ENCODE peak calls at places on chromosome 15, in nine cellular contexts. K is CD4-positive, alpha-beta memory T cell; I is CD8-positive, alpha-beta T cell; H is right lobe of liver; E is neuronal stem cell; P is IMR-90; Q is mesenchymal stem cell; R is SJSA1; U is tibial artery. X is an unnamed sample.
A peak's percentile ranks its signal among the peaks of the same experiment; 100 is the strongest.

GRCh38 chr15:77710637-77711036 is 77.9 kb upstream of the LINGO1 start:
- DNase-seq in Q (no peak), E (no peak), P (no peak), K (no peak), U (no peak), H (no peak), I (no peak), R (no peak), X (no peak)

GRCh38 chr15:48643776-48644497 is 1.6 kb downstream of the FBN1 start:
- DNase-seq in E (no peak), R (peak; percentile 51), I (no peak), H (no peak), K (no peak), P (no peak), Q (peak; percentile 46), U (no peak), X (no peak)

GRCh38 chr15:44188810-44189209 is 6.3 kb downstream of the FRMD5 start:
- DNase-seq in Q (no peak), U (no peak), K (no peak), R (no peak), P (no peak), H (no peak), E (no peak), I (no peak), X (no peak)

GRCh38 chr15:48221261-48221660 is 15.2 kb downstream of the SLC12A1 start:
- DNase-seq in U (no peak), I (no peak), E (no peak), H (no peak), Q (no peak), P (no peak), K (no peak), R (no peak), X (no peak)

GRCh38 chr15:73597036-73597638 is 36.1 kb downstream of the NPTN start:
- DNase-seq in I (no peak), H (no peak), Q (no peak), P (no peak), K (no peak), R (no peak), E (no peak), U (no peak), X (no peak)

GRCh38 chr15:99981839-99982658 is 248.8 kb upstream of the LYSMD4 start:
- DNase-seq in U (no peak), Q (no peak), R (no peak), H (no peak), P (no peak), K (no peak), E (no peak), I (no peak), X (no peak)

GRCh38 chr15:79221696-79222095 is 60.8 kb upstream of the ANKRD34C start:
- DNase-seq in U (no peak), E (no peak), Q (no peak), I (no peak), K (no peak), P (no peak), R (no peak), H (no peak), X (no peak)

GRCh38 chr15:50907866-50908208 is 646 bp upstream of the AP4E1 start:
- DNase-seq in H (peak; percentile 54), I (peak; percentile 45), U (no peak), P (peak; percentile 28), Q (peak; percentile 61), K (peak; percentile 65), R (no peak), E (no peak), X (peak; percentile 63)

GRCh38 chr15:53274630-53275029 is 484.5 kb upstream of the ONECUT1 start:
- DNase-seq in U (no peak), P (no peak), H (no peak), Q (no peak), I (no peak), K (no peak), R (no peak), E (no peak), X (no peak)

GRCh38 chr15:66498501-66499386 is 1.2 kb upstream of the SNAPC5 start:
- DNase-seq in Q (peak; percentile 48), H (no peak), R (peak; percentile 26), P (peak; percentile 51), E (no peak), K (peak; percentile 61), U (no peak), I (no peak), X (peak; percentile 68)
- H3K4me3 ChIP-seq in Q (no peak overlapping the region), H (no peak overlapping the region), R (no peak overlapping the region), P (no peak overlapping the region), E (no peak overlapping the region), K (no peak overlapping the region), U (no peak overlapping the region), I (no peak overlapping the region), X (no peak overlapping the region)

DNA sequence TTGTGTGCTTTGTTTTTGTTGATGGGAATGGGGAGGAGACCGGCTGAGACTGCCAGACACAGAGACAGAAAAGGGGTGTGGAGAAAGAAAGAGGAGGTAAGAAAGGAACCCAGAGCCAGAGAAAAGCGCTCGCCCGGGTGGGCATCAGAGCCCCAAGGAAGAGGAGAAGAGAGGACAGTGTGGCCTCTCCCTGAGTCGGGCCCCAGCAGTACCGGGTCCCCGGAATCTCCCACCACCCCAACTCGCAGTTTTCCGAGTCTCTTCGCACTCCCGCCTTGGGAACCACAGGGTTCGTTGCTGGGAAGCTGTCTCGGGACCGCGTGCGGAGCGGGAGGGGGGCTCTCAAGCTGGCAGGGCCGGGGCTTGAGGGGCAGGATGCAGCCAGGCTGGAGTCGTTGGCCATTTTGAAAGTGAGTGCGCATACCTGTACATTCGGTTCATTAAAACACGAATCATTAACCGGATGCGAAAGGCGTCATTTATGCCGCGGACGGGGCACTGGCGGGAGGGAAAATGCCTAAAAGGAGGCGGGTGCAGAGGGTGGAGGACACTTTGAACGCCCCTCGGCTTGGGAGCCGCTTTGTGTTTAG is 3.2 kb downstream of the SKOR1 start:
- DNase-seq in K (no peak), U (no peak), H (no peak), E (no peak), Q (no peak), P (no peak), R (no peak), I (no peak), X (no peak)
- H3K4me1 ChIP-seq in K (peaks cover 62% of the 10 kb centered on the region), U (peaks cover 74% of the 10 kb centered on the region), H (no peaks in the 10 kb centered on the region), E (peaks cover 26% of the 10 kb centered on the region), Q (peaks cover 23% of the 10 kb centered on the region), P (peaks cover 3% of the 10 kb centered on the region), R (peaks cover 5% of the 10 kb centered on the region), I (peaks cover 56% of the 10 kb centered on the region), X (peaks cover 62% of the 10 kb centered on the region)

GRCh38 chr15:65095747-65096104 is 19.2 kb downstream of the KBTBD13 start:
- DNase-seq in R (no peak), U (no peak), P (no peak), I (no peak), H (no peak), E (no peak), Q (no peak), K (no peak), X (no peak)

GRCh38 chr15:65094294-65094995 is 17.9 kb downstream of the KBTBD13 start:
- DNase-seq in E (no peak), Q (no peak), R (no peak), P (no peak), K (no peak), U (no peak), H (peak; percentile 49), I (no peak), X (no peak)

GRCh38 chr15:65092911-65093792 is 16.6 kb downstream of the KBTBD13 start:
- DNase-seq in P (no peak), U (no peak), K (no peak), Q (no peak), R (no peak), H (no peak), E (no peak), I (no peak), X (no peak)

GRCh38 chr15:65096481-65097385 is 18.3 kb downstream of the UBAP1L start:
- DNase-seq in Q (no peak), K (no peak), U (no peak), H (no peak), R (peak; percentile 98), P (no peak), I (no peak), E (no peak), X (no peak)

GRCh38 chr15:65095011-65095746 is 18.6 kb downstream of the KBTBD13 start:
- DNase-seq in E (no peak), Q (no peak), U (no peak), P (no peak), K (no peak), H (no peak), R (no peak), I (no peak), X (no peak)
- H3K27ac ChIP-seq in E (no peak overlapping the region), Q (no peak overlapping the region), U (peak overlapping the region; percentile 95), P (no peak overlapping the region), K (no peak overlapping the region), H (peak overlapping the region; percentile 71), R (peak overlapping the region; percentile 69), I (no peak overlapping the region), X (no peak overlapping the region)

DNA sequence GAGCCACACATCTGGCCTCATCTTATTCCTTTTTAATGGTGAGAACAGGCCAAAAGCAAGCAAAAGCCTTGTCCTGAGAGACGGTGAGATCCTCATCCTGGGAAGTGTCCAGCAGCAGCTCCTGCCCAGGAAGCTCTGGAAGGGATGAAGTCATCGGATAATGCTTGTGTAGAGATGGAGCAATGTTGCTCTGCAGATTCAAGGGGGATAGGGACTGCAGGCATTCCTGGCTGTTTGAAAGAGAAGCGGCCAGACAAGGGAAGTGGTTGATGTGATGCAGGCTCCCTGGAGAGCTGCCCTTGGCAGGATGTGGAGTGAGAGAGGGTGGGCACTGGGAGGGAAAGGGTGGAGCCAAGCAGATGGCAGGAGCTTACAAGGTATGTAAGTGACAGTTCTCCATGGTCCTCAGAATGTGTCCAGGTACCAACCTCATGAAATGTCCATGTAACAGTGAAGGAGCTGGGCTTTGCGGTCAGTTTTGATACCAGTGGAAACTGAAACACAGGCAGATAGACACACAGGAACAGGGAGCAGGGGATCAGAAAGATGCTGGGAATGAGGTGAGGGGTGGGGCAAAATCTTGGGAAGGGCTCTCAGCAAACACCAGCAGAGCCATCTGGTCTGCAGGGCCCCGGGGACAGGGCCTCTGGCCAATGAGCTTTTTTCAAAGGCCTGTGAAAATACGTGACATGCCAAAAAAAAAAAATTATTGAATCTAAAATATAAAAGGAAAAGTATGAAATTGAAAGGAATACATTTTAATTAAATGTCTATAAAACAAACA is 32.2 kb upstream of the LACTB start:
- DNase-seq in R (peak; percentile 81), I (no peak), H (no peak), E (no peak), P (peak; percentile 97), U (no peak), Q (peak; percentile 95), K (no peak), X (no peak)
- H3K4me3 ChIP-seq in R (no peak overlapping the region), I (no peak overlapping the region), H (no peak overlapping the region), E (no peak overlapping the region), P (no peak overlapping the region), U (no peak overlapping the region), Q (no peak overlapping the region), K (no peak overlapping the region), X (no peak overlapping the region)

GRCh38 chr15:90664650-90665287 is 52.4 kb upstream of the BLM start:
- DNase-seq in K (no peak), E (no peak), R (peak; percentile 75), H (peak; percentile 54), U (peak; percentile 64), P (peak; percentile 31), Q (no peak), I (no peak), X (no peak)
- H3K4me1 ChIP-seq in K (peaks cover 40% of the 10 kb centered on the region), E (no peaks in the 10 kb centered on the region), R (peaks cover 52% of the 10 kb centered on the region), H (no peaks in the 10 kb centered on the region), U (peaks cover 27% of the 10 kb centered on the region), P (peaks cover 18% of the 10 kb centered on the region), Q (peaks cover 12% of the 10 kb centered on the region), I (peaks cover 59% of the 10 kb centered on the region), X (peaks cover 41% of the 10 kb centered on the region)

X was measured in CD4-positive, CD25-positive, alpha-beta regulatory T cell.